ENCODE peak calls at places on chromosomes 12 and 14, in seven cellular contexts. B, V, F, L, O, T and H are unnamed samples.
A peak's percentile ranks its signal among the peaks of the same experiment; 100 is the strongest.

GRCh38 chr14:21647380-21647779 is 6.3 kb upstream of the OR4E2 start:
- DNase-seq in B (no peak), V (no peak), F (no peak), L (no peak), O (no peak), T (no peak), H (no peak)

GRCh38 chr12:92928431-92928961 is 599 bp downstream of the EEA1 start:
- DNase-seq in B (peak; percentile 39), V (no peak), F (peak; percentile 16), L (peak; percentile 58), O (no peak), T (peak; percentile 42), H (no peak)

GRCh38 chr14:37623552-37623951 is 28.1 kb downstream of the TTC6 start:
- DNase-seq in B (no peak), V (peak; percentile 1), F (no peak), L (no peak), O (no peak), T (no peak), H (no peak)

GRCh38 chr14:99763527-99764221 is 29.5 kb upstream of the EML1 start:
- DNase-seq in B (no peak), V (no peak), F (no peak), L (no peak), O (no peak), T (no peak), H (no peak)

GRCh38 chr12:104788848-104789271 is 169.2 kb downstream of the SLC41A2 start:
- DNase-seq in B (no peak), V (no peak), F (peak; percentile 53), L (peak; percentile 69), O (no peak), T (no peak), H (no peak)

GRCh38 chr12:124097681-124098080 is 124.7 kb downstream of the ZNF664 start:
- DNase-seq in B (no peak), V (no peak), F (no peak), L (no peak), O (no peak), T (no peak), H (no peak)

GRCh38 chr12:117897379-117898161 is 71.2 kb downstream of the KSR2 start:
- DNase-seq in B (no peak), V (no peak), F (no peak), L (no peak), O (peak; percentile 57), T (no peak), H (no peak)

GRCh38 chr12:1373887-1374286 is 220.5 kb downstream of the FBXL14 start:
- DNase-seq in B (no peak), V (no peak), F (no peak), L (no peak), O (no peak), T (no peak), H (no peak)

DNA sequence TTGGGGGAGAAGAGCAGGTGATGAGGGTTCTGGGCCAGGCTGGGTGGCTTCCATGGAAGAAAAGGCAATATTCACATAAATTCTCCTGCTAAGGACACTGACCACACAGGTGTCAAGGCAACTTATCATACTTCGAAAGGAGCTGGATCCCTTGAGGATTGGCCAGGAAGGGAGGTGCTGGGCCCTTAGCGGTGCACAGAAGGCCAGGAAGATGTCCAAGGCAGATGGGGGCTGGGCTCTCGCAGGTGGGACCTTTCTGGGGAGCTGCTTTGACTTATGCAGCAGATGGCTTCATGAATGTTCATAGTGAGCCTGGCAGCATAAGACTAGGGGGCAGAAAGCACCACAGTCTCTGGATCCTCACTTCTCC is 3.9 kb downstream of the CD63 start:
- DNase-seq in B (no peak), V (no peak), F (no peak), L (no peak), O (no peak), T (no peak), H (no peak)
- TF ChIP-seq SP1 in B (no peak), V (no peak), F (no peak), L (no peak), O (no peak), T (no peak), H (no peak)

DNA sequence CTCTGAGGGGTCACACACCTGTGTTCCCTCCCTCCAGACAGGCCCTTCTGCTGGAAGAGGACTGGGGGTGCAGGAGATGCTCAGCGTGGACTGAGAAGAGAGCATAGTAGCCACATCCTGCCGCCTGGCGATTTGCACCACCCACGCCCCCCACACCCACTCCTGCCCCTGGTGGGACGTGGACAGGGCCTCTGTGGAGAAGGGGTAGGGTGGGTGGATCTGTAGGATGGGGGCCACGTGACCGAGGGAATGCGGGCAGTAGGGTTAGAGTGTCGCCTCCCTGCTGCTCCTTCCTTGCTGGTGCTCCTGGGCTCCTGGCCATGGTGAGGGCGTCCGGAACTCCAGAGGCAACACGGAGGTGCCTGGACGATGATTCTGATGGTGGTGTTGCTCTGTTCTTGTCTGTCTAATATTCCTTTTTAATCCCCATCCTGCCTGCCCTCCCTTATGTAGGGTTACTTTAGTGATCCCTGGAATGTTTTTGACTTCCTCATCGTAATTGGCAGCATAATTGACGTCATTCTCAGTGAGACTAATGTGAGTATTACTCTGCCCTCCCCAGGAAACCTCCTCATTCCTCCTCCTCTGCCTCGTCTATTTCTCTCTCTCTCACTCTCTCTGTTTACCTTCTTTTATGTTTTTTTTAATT is 161.5 kb upstream of the FKBP4 start:
- DNase-seq in B (no peak), V (no peak), F (no peak), L (no peak), O (no peak), T (no peak), H (no peak)
- TF ChIP-seq SP1 in B (no peak), V (no peak), F (no peak), L (no peak), O (no peak), T (no peak), H (no peak)

GRCh38 chr14:23185046-23185445 is 1.6 kb upstream of the SLC7A8 start:
- DNase-seq in B (no peak), V (no peak), F (no peak), L (no peak), O (no peak), T (no peak), H (no peak)

GRCh38 chr14:23181946-23182345 is 1.5 kb downstream of the SLC7A8 start:
- DNase-seq in B (no peak), V (no peak), F (no peak), L (peak; percentile 48), O (no peak), T (no peak), H (no peak)

GRCh38 chr14:23182372-23183014 is 967 bp downstream of the SLC7A8 start:
- DNase-seq in B (peak; percentile 55), V (peak; percentile 12), F (peak; percentile 84), L (peak; percentile 79), O (no peak), T (no peak), H (no peak)

GRCh38 chr14:23183076-23183475 is 384 bp downstream of the SLC7A8 start:
- DNase-seq in B (no peak), V (no peak), F (no peak), L (no peak), O (no peak), T (no peak), H (no peak)

GRCh38 chr14:23183479-23183878 is at the start of gene SLC7A8:
- DNase-seq in B (peak; percentile 49), V (peak; percentile 7), F (peak; percentile 78), L (peak; percentile 78), O (no peak), T (no peak), H (no peak)
- TF ChIP-seq SP1 in B (no peak), V (no peak), F (peak; percentile 70), L (no peak), O (no peak), T (no peak), H (no peak)

GRCh38 chr12:109789649-109790048 is 43.5 kb downstream of the TRPV4 start:
- DNase-seq in B (no peak), V (no peak), F (no peak), L (no peak), O (no peak), T (no peak), H (no peak)
- TF ChIP-seq SP1 in B (no peak), V (no peak), F (no peak), L (no peak), O (no peak), T (no peak), H (no peak)

DNA sequence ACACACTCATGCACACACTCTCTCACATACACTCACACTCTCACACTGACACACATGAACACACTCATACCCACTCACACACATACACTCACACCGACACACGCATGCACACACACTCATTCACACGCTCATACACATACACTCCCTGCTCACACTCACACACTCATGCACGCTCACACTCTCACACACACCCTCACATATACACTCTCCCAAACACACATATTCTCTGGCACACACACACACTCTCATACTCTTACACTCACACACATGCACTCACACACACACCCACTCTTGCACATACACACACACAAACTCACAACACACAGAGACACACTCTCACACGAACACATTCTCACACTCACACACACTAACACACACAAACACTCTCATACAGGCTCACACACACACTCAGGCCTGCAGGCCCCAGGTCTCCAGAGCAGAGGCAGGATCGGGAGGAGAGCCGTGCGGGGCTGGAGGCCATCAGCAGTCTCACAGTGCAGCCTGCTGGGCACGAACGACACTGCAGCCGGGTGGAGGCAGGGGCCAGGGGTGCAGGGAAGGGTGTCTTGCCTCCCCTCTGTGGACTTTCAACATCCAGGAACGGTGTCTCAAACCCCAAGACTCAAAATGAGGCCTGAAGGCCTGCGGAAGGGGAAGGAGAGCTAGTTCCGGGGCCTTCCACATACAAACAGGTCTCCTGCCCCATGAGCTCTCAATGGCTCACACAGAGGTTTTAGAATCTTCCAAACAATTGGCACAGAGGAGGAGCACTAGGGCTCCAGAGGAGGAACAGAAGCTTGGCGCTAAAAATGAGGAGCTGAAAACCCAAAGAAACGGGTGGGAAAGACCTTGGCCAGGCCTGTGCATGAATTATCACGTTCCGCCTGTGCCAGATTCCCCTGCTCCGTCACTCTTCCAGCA is 148.6 kb downstream of the ANO2 start:
- DNase-seq in B (peak; percentile 60), V (no peak), F (peak; percentile 85), L (peak; percentile 87), O (no peak), T (peak; percentile 37), H (peak; percentile 5)
- TF ChIP-seq SP1 in B (no peak), V (no peak), F (no peak), L (no peak), O (no peak), T (no peak), H (no peak)

DNA sequence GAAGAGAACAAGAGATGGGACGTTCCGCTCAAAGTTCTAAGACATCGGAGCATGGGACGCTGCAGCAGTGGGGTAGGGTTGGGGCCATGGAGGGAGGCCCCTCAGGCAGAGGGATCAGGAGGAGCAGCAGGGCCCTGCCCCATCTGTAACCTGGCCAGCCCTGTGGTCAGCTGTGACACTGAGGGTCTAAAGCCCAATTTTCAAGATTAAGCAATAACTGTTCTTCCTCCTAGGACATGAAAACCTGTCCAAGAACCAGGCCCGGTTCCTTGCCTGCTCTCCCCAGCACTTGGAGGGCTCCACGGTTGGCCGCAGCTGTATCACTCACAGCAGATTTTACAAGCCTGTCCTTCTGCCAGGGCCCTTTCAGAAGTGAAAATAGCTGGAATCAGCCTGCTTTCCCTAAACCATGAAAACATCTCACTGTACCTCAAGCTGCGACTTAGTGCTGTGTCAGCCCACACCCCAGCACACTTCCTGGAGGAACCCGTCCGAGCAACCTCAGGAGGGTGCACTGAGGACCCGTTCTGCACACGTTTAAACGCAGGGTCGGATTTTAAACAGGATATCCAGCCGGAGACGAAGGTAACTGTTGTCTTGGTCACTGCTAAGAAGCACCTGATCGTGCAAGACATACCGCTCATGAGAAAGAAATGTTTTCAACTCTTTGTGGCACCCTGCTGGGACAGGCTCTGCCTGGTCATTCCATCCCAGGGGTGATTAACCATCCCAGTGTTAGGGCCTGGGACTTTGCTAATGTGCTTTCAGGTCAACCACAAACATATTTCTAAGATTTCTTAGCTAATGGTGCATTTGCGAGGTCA is 201.9 kb upstream of the DIO3 start:
- DNase-seq in B (no peak), V (no peak), F (no peak), L (no peak), O (no peak), T (no peak), H (no peak)
- TF ChIP-seq SP1 in B (no peak), V (no peak), F (no peak), L (no peak), O (no peak), T (no peak), H (no peak)

GRCh38 chr12:130634866-130635265 is 81.2 kb downstream of the RIMBP2 start:
- DNase-seq in B (no peak), V (no peak), F (no peak), L (no peak), O (no peak), T (no peak), H (no peak)
- TF ChIP-seq SP1 in B (no peak), V (no peak), F (no peak), L (no peak), O (no peak), T (no peak), H (no peak)